ENCODE peak calls at places on chromosome 13, in eight cellular contexts. T is EH; B is A549; V is chondrocyte; Q is T-cell; I is CD8-positive, alpha-beta memory T cell; C is NAMALWA; G is AG09309. W is an unnamed sample.

GRCh38 chr13:45108716-45109706 is 11.3 kb upstream of the GTF2F2 start:
- DNase-seq in T (no peak), B (no peak), V (no peak), Q (no peak), I (peak), C (no peak), G (no peak), W (no peak)

GRCh38 chr13:110536006-110536693 is 25.4 kb downstream of the RAB20 start:
- DNase-seq in T (no peak), B (no peak), V (peak), Q (no peak), I (no peak), C (no peak), G (no peak), W (no peak)

GRCh38 chr13:22499919-22500318 is 680.9 kb upstream of the SGCG start:
- DNase-seq in T (no peak), B (no peak), V (no peak), Q (no peak), I (no peak), C (no peak), G (no peak), W (no peak)

GRCh38 chr13:104567114-104567513 is 1500.9 kb upstream of the SLC10A2 start:
- DNase-seq in T (no peak), B (no peak), V (no peak), Q (no peak), I (no peak), C (no peak), G (no peak), W (no peak)

GRCh38 chr13:26061947-26062346 is 10.1 kb upstream of the SHISA2 start:
- DNase-seq in T (peak), B (no peak), V (no peak), Q (no peak), I (no peak), C (no peak), G (peak), W (no peak)

GRCh38 chr13:20035130-20035529 is 76.6 kb downstream of the ZMYM2 start:
- DNase-seq in T (no peak), B (peak), V (no peak), Q (no peak), I (no peak), C (no peak), G (no peak), W (no peak)

GRCh38 chr13:39510296-39510695 is 92.7 kb downstream of the LHFPL6 start:
- DNase-seq in T (no peak), B (no peak), V (no peak), Q (no peak), I (no peak), C (peak), G (no peak), W (no peak)

GRCh38 chr13:59364508-59365187 is 799.1 kb downstream of the DIAPH3 start:
- DNase-seq in T (no peak), B (peak), V (no peak), Q (no peak), I (no peak), C (peak), G (no peak), W (peak)

GRCh38 chr13:60268203-60268555 is 104.5 kb upstream of the DIAPH3 start:
- DNase-seq in T (peak), B (no peak), V (no peak), Q (no peak), I (no peak), C (no peak), G (no peak), W (no peak)

GRCh38 chr13:49517461-49517860 is 21.7 kb downstream of the PHF11 start:
- DNase-seq in T (peak), B (no peak), V (no peak), Q (no peak), I (no peak), C (no peak), G (no peak), W (no peak)

GRCh38 chr13:95122063-95122462 is 179.2 kb downstream of the ABCC4 start:
- DNase-seq in T (peak), B (peak), V (no peak), Q (no peak), I (no peak), C (no peak), G (no peak), W (no peak)

GRCh38 chr13:80716610-80717081 is 375.7 kb upstream of the SPRY2 start:
- DNase-seq in T (no peak), B (no peak), V (peak), Q (no peak), I (no peak), C (peak), G (no peak), W (no peak)

GRCh38 chr13:20702945-20703784 is at the start of gene IL17D:
- DNase-seq in T (peak), B (no peak), V (no peak), Q (no peak), I (peak), C (peak), G (no peak), W (peak)

GRCh38 chr13:113545455-113545930 is 39.1 kb upstream of the TFDP1 start:
- DNase-seq in T (peak), B (no peak), V (peak), Q (no peak), I (no peak), C (no peak), G (peak), W (no peak)

GRCh38 chr13:67377919-67378318 is 147.8 kb upstream of the PCDH9 start:
- DNase-seq in T (no peak), B (no peak), V (no peak), Q (no peak), I (no peak), C (no peak), G (no peak), W (no peak)

GRCh38 chr13:51397262-51397933 is 55.4 kb downstream of the INTS6 start:
- DNase-seq in T (peak), B (peak), V (no peak), Q (no peak), I (no peak), C (peak), G (peak), W (no peak)

GRCh38 chr13:26253787-26254582 is at the start of gene CDK8:
- DNase-seq in T (peak), B (peak), V (peak), Q (peak), I (peak), C (peak), G (peak), W (peak)

GRCh38 chr13:41306271-41307150 is 4.6 kb upstream of the NAA16 start:
- DNase-seq in T (peak), B (peak), V (no peak), Q (no peak), I (no peak), C (no peak), G (no peak), W (no peak)

GRCh38 chr13:106063591-106064308 is 471.7 kb downstream of the EFNB2 start:
- DNase-seq in T (peak), B (no peak), V (no peak), Q (no peak), I (no peak), C (no peak), G (peak), W (no peak)

GRCh38 chr13:39364797-39365468 is 238.1 kb downstream of the LHFPL6 start:
- DNase-seq in T (peak), B (no peak), V (no peak), Q (no peak), I (no peak), C (no peak), G (peak), W (no peak)

GRCh38 chr13:71968025-71968424 is 101.0 kb upstream of the DACH1 start:
- DNase-seq in T (peak), B (no peak), V (no peak), Q (no peak), I (no peak), C (no peak), G (no peak), W (no peak)

W was measured in amygdala.